ENCODE peak calls at places on chromosomes 7 and 10, in five cellular contexts. T is mucosa of descending colon; J is HAP-1; U is naive thymus-derived CD4-positive, alpha-beta T cell; R is trophoblast cell. B is an unnamed sample.

GRCh38 chr7:130960208-130960988 is 226.4 kb upstream of the KLF14 start:
- DNase-seq in T (no peak), J (peak), U (peak), R (peak), B (peak)

GRCh38 chr10:46293832-46294640 is 7.2 kb downstream of the ANTXRL start:
- DNase-seq in T (no peak), J (peak), U (no peak), R (no peak), B (no peak)

GRCh38 chr7:133060016-133060415 is 21.9 kb downstream of the CHCHD3 start:
- DNase-seq in T (no peak), J (no peak), U (no peak), R (no peak), B (no peak)

GRCh38 chr10:43042503-43043341 is 34.1 kb upstream of the RET start:
- DNase-seq in T (no peak), J (no peak), U (no peak), R (no peak), B (no peak)

GRCh38 chr7:36245900-36246299 is 92.8 kb downstream of the EEPD1 start:
- DNase-seq in T (no peak), J (no peak), U (no peak), R (no peak), B (no peak)

GRCh38 chr10:95276367-95277200 is 14.2 kb downstream of the PDLIM1 start:
- DNase-seq in T (peak), J (no peak), U (no peak), R (no peak), B (no peak)

GRCh38 chr10:8211631-8212030 is 157.1 kb downstream of the GATA3 start:
- DNase-seq in T (no peak), J (no peak), U (no peak), R (peak), B (no peak)

GRCh38 chr10:84008878-84009277 is 130.4 kb upstream of the GHITM start:
- DNase-seq in T (peak), J (peak), U (no peak), R (peak), B (no peak)

GRCh38 chr10:103495321-103495720 is 1.8 kb downstream of the NEURL1 start:
- DNase-seq in T (no peak), J (no peak), U (no peak), R (no peak), B (no peak)

GRCh38 chr10:95536894-95537542 is 24.2 kb downstream of the SORBS1 start:
- DNase-seq in T (no peak), J (no peak), U (no peak), R (no peak), B (no peak)

GRCh38 chr7:46603780-46604725 is 683.0 kb upstream of the IGFBP3 start:
- DNase-seq in T (peak), J (no peak), U (no peak), R (no peak), B (no peak)

GRCh38 chr10:44334621-44335184 is 50.2 kb downstream of the CXCL12 start:
- DNase-seq in T (no peak), J (no peak), U (no peak), R (no peak), B (no peak)

GRCh38 chr7:23216021-23216420 is 30.6 kb upstream of the GPNMB start:
- DNase-seq in T (peak), J (no peak), U (no peak), R (no peak), B (no peak)

GRCh38 chr7:105806592-105807266 is 69.7 kb downstream of the ATXN7L1 start:
- DNase-seq in T (no peak), J (no peak), U (peak), R (no peak), B (no peak)

GRCh38 chr7:4123823-4124222 is 558.3 kb upstream of the FOXK1 start:
- DNase-seq in T (no peak), J (no peak), U (no peak), R (no peak), B (no peak)

GRCh38 chr7:141190467-141190866 is 116.6 kb downstream of the TMEM178B start:
- DNase-seq in T (no peak), J (no peak), U (no peak), R (no peak), B (no peak)

GRCh38 chr7:135541029-135541428 is 16.7 kb upstream of the NUP205 start:
- DNase-seq in T (no peak), J (no peak), U (no peak), R (no peak), B (no peak)

GRCh38 chr10:74033724-74034123 is 35.8 kb downstream of the VCL start:
- DNase-seq in T (no peak), J (no peak), U (no peak), R (no peak), B (no peak)

GRCh38 chr7:36475371-36475770 is 85.7 kb downstream of the ANLN start:
- DNase-seq in T (no peak), J (no peak), U (no peak), R (no peak), B (no peak)

GRCh38 chr7:80481196-80481884 is 30.5 kb downstream of the GNAT3 start:
- DNase-seq in T (no peak), J (peak), U (no peak), R (peak), B (no peak)

GRCh38 chr10:3852147-3852904 is 67.3 kb upstream of the KLF6 start:
- DNase-seq in T (peak), J (no peak), U (no peak), R (peak), B (no peak)

GRCh38 chr7:150368884-150369739 is 490 bp downstream of the REPIN1 start:
- DNase-seq in T (peak), J (peak), U (peak), R (peak), B (no peak)

GRCh38 chr7:34296663-34297062 is 361.4 kb upstream of the NPSR1 start:
- DNase-seq in T (no peak), J (no peak), U (no peak), R (peak), B (no peak)

GRCh38 chr10:86824151-86824550 is 67.7 kb downstream of the BMPR1A start:
- DNase-seq in T (peak), J (no peak), U (no peak), R (no peak), B (no peak)

DNA sequence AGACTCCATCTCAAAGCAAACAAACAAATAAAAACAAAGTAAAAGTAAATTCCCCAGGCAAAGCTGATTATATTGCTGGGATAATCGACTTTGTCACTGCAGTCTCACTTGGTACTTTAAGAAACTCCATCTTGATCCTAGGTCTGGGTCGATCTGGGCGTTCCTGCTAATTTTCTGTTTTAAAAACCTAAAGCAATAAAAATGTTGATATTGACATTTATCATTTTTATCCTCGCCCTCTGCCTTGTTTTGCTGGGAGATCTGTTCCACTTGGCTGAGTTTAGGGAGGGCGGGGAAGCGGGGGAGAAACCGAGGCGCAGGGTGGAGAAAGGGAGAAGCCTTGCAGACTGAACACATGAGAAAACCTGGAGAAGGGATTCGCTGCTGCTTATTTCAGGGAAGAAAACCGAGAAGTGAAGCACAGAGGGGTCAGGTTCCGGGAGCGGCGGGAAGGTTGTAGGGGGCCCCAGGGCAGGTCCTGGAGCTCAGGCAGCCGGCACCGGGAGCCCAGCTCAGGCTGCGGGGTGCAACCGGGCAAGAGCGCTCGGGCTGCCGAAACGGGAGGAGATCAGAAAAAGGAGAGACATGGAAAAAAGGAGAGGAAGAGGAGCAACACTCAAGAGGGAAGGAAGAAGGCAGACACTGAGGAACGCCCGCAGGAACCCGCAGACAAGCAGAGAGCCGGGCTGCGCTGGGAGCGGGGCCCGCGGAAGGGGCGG is 27.4 kb upstream of the KMT2C start:
- DNase-seq in T (peak), J (peak), U (peak), R (peak), B (no peak)
- H3K4me3 ChIP-seq in T (peak), J (peak), U (peak), R (peak), B (peak)

GRCh38 chr7:155808551-155809331 is 3.5 kb downstream of the SHH start:
- DNase-seq in T (peak), J (peak), U (no peak), R (no peak), B (no peak)
- H3K4me3 ChIP-seq in T (no peak), J (no peak), U (no peak), R (no peak), B (no peak)

DNA sequence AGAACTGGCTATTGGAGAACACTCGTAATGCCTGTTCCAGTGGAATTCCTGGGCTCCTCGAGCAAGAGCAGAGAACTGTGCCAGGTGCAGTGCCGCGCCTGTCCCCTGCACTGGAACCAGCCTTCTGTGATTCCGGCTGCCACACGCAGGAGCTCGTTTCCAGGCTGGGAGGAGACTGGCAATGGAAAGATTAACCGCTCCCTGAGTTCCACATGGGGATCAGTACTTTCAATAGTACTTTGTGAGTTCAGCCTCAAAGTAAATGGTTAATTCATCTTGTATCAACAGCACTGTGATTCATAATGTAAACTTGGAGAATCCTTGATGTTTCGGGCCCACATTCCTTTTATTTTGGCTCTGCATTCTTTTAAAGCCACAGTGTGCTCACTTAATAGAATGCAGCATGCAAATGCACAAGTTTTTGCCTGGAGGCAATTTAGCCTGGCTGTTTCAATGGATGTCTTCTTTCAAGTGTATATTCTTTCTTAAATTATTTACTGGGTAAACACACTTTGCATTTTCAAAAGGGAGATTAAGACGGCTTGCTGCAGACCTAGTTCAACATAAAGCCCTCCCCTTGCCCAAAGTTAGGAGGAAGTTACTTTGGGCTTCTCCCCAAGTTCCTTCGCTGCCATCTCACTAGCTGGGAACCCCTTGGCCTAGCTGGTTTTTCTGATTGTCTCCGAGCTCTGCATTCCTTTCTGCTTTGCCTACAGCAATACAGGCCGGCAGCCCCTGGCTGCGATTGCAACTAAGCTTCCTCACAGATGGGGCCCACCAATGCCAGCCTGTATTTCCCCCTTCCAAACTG is 138.1 kb upstream of the TCF7L2 start:
- DNase-seq in T (peak), J (peak), U (no peak), R (peak), B (peak)
- H3K4me3 ChIP-seq in T (no peak), J (no peak), U (no peak), R (no peak), B (peak)

GRCh38 chr7:139106959-139107358 is 2.6 kb downstream of the ZC3HAV1 start:
- DNase-seq in T (no peak), J (no peak), U (no peak), R (no peak), B (no peak)
- H3K4me3 ChIP-seq in T (no peak), J (peak), U (peak), R (no peak), B (no peak)

GRCh38 chr10:93816123-93816747 is 58.5 kb downstream of the LGI1 start:
- DNase-seq in T (peak), J (peak), U (peak), R (peak), B (no peak)
- H3K4me3 ChIP-seq in T (no peak), J (no peak), U (no peak), R (no peak), B (no peak)

DNA sequence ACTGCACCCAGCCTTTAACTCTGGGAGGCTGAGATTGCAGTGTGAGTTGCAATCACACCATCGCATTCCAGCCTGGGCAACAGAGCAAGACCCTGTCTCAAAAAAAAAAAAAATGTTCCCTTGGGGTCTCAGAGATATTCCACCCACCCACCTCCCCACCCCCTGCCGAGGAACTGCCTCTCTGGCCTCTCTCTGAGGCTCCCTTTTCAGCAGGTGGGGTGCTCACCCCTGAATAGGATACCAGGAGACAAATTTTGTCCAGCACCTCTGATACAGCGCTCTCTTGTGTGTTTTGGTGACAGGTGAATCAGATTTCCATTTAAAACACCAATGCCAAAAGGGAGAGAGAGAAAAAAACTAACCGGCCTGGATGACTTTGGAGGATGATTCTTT is 92.6 kb upstream of the KIF5B start:
- DNase-seq in T (no peak), J (no peak), U (no peak), R (no peak), B (no peak)
- H3K4me3 ChIP-seq in T (no peak), J (no peak), U (no peak), R (no peak), B (no peak)

DNA sequence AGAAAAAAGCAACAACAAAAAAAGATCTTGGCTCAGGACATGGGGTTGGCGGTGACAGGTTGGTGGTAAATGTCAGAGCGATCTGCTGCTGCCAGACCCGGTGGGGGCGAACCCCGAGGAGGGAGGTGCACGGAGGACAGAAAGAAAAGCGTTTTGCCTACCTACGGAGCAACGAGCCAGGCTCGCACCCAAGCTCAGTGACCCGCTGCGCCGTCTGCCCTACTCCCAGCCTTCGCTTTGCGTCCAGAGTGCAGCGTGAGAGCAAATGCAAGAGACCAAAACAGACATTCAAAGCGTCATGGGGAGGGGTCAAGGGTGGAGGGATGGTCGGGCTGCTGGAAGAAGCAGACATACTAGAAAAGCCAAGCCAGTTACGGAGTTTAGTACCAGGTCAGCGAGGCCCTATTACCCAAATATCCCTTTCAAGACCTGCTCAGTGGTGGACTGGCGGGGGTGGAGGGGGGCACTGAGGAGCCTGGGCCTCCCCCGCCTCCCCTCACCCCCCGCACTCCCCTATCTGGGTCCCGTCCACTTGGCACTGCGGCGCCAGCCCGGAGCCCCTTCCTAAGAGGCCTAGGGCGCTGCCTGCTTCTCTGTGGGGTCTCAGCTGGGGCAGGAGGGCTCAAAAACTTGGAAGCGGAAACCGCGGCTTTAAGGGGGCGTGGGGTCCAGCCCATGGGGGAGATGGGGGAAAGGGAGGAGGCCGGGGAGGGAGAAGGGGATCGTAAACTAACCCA is 66.9 kb downstream of the SLC29A4 start:
- DNase-seq in T (no peak), J (no peak), U (no peak), R (no peak), B (no peak)
- H3K4me3 ChIP-seq in T (no peak), J (no peak), U (no peak), R (no peak), B (no peak)

GRCh38 chr7:2399848-2400587 is 3.4 kb upstream of the CHST12 start:
- DNase-seq in T (peak), J (peak), U (no peak), R (no peak), B (peak)
- H3K4me3 ChIP-seq in T (no peak), J (no peak), U (no peak), R (no peak), B (peak)

B was measured in SK-N-MC.